ENCODE peak calls at places on chromosomes 12 and 14, in six cellular contexts. One of them, this sample, is unnamed. For H3K4me1 and H3K27me3, the result is how much of the 10 kb centered on the place peaks cover.

GRCh38 chr12:105369014-105369413 is 38.5 kb downstream of the C12orf75 start:
- DNase-seq in HepG2: no peak
- DNase-seq in ovary: no peak
- DNase-seq in GM12878: no peak
- DNase-seq in CD4-positive, CD25-positive, alpha-beta regulatory T cell: no peak
- DNase-seq in Caco-2: no peak
- DNase-seq in this sample: no peak

GRCh38 chr12:111430418-111431353 is 25.0 kb downstream of the SH2B3 start:
- DNase-seq in HepG2: no peak
- DNase-seq in ovary: no peak
- DNase-seq in GM12878: no peak
- DNase-seq in CD4-positive, CD25-positive, alpha-beta regulatory T cell: peak
- DNase-seq in Caco-2: no peak
- DNase-seq in this sample: no peak

GRCh38 chr12:19084547-19084946 is 45.0 kb upstream of the PLEKHA5 start:
- DNase-seq in HepG2: no peak
- DNase-seq in ovary: no peak
- DNase-seq in GM12878: no peak
- DNase-seq in CD4-positive, CD25-positive, alpha-beta regulatory T cell: no peak
- DNase-seq in Caco-2: no peak
- DNase-seq in this sample: no peak

GRCh38 chr12:113080692-113081091 is 24.2 kb downstream of the DTX1 start:
- DNase-seq in HepG2: no peak
- DNase-seq in ovary: no peak
- DNase-seq in GM12878: no peak
- DNase-seq in CD4-positive, CD25-positive, alpha-beta regulatory T cell: no peak
- DNase-seq in Caco-2: no peak
- DNase-seq in this sample: no peak

GRCh38 chr14:37124617-37125016 is 47.8 kb downstream of the SLC25A21 start:
- DNase-seq in HepG2: peak
- DNase-seq in ovary: no peak
- DNase-seq in GM12878: no peak
- DNase-seq in CD4-positive, CD25-positive, alpha-beta regulatory T cell: no peak
- DNase-seq in Caco-2: peak
- DNase-seq in this sample: no peak

GRCh38 chr12:109923481-109924245 is 23.6 kb downstream of the TCHP start:
- DNase-seq in HepG2: no peak
- DNase-seq in ovary: no peak
- DNase-seq in GM12878: no peak
- DNase-seq in CD4-positive, CD25-positive, alpha-beta regulatory T cell: no peak
- DNase-seq in Caco-2: no peak
- DNase-seq in this sample: no peak

GRCh38 chr12:46490635-46491034 is 118.1 kb upstream of the SLC38A2 start:
- DNase-seq in HepG2: no peak
- DNase-seq in ovary: no peak
- DNase-seq in GM12878: no peak
- DNase-seq in CD4-positive, CD25-positive, alpha-beta regulatory T cell: no peak
- DNase-seq in Caco-2: no peak
- DNase-seq in this sample: no peak

GRCh38 chr12:63944586-63945228 is 100.2 kb downstream of the SRGAP1 start:
- DNase-seq in HepG2: peak
- DNase-seq in ovary: no peak
- DNase-seq in GM12878: no peak
- DNase-seq in CD4-positive, CD25-positive, alpha-beta regulatory T cell: no peak
- DNase-seq in Caco-2: no peak
- DNase-seq in this sample: peak

GRCh38 chr12:41014643-41015020 is 173.5 kb upstream of the PDZRN4 start:
- DNase-seq in HepG2: no peak
- DNase-seq in ovary: no peak
- DNase-seq in GM12878: no peak
- DNase-seq in CD4-positive, CD25-positive, alpha-beta regulatory T cell: no peak
- DNase-seq in Caco-2: no peak
- DNase-seq in this sample: no peak

GRCh38 chr14:73829526-73830431 is 21.9 kb upstream of the PTGR2 start:
- DNase-seq in HepG2: peak
- DNase-seq in ovary: no peak
- DNase-seq in GM12878: peak
- DNase-seq in CD4-positive, CD25-positive, alpha-beta regulatory T cell: no peak
- DNase-seq in Caco-2: no peak
- DNase-seq in this sample: peak

GRCh38 chr12:53627919-53628318 is 1.7 kb upstream of the ATF7 start:
- DNase-seq in HepG2: no peak
- DNase-seq in ovary: no peak
- DNase-seq in GM12878: no peak
- DNase-seq in CD4-positive, CD25-positive, alpha-beta regulatory T cell: no peak
- DNase-seq in Caco-2: no peak
- DNase-seq in this sample: no peak

GRCh38 chr12:39294712-39295111 is 148.2 kb downstream of the KIF21A start:
- DNase-seq in HepG2: no peak
- DNase-seq in ovary: no peak
- DNase-seq in GM12878: no peak
- DNase-seq in CD4-positive, CD25-positive, alpha-beta regulatory T cell: no peak
- DNase-seq in Caco-2: no peak
- DNase-seq in this sample: no peak

GRCh38 chr12:4193821-4194220 is 79.7 kb upstream of the CCND2 start:
- DNase-seq in HepG2: no peak
- DNase-seq in ovary: no peak
- DNase-seq in GM12878: no peak
- DNase-seq in CD4-positive, CD25-positive, alpha-beta regulatory T cell: no peak
- DNase-seq in Caco-2: no peak
- DNase-seq in this sample: no peak

GRCh38 chr12:13242926-13243325 is 46.4 kb downstream of the EMP1 start:
- DNase-seq in HepG2: no peak
- DNase-seq in ovary: no peak
- DNase-seq in GM12878: no peak
- DNase-seq in CD4-positive, CD25-positive, alpha-beta regulatory T cell: no peak
- DNase-seq in Caco-2: no peak
- DNase-seq in this sample: no peak

DNA sequence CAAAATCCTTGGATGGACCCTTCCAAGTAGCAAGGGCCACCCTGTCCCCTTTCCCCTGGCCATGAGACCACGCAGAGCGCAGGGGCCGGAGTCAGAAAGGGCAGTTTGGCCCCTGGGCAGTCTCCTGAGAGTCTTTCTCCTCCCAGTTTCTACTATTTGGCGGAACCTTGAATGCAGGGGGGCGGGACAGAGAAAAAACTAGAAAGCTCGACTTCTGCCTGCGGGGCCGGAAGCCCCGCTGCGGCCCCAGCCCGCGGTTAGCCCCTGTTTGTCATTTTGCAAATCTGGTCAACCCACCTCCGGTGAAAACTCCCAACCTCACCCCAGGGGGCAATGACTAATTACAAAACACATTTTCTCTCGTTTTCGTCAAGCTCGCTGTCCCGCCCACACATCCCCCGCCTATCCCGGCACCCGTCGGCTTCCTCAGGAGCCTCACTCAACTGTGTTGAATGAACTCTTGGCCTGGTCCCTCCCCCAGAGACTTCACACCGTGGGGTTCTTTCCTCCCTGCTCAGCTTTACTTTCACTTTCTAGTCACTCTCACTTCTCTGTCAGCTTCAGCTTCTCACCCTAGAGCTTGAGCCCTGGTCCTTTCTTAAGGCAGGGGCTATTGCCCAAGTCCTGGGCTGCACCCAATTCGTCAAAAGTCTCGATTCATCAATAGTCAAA is 66.7 kb downstream of the IRF2BPL start:
- DNase-seq in HepG2: peak
- DNase-seq in ovary: peak
- DNase-seq in GM12878: peak
- DNase-seq in CD4-positive, CD25-positive, alpha-beta regulatory T cell: peak
- DNase-seq in Caco-2: peak
- DNase-seq in this sample: peak
- H3K4me1 ChIP-seq in HepG2: half or more
- H3K4me1 ChIP-seq in ovary: under half
- H3K4me1 ChIP-seq in GM12878: half or more
- H3K4me1 ChIP-seq in CD4-positive, CD25-positive, alpha-beta regulatory T cell: half or more
- H3K4me1 ChIP-seq in Caco-2: under half
- H3K4me1 ChIP-seq in this sample: under half

DNA sequence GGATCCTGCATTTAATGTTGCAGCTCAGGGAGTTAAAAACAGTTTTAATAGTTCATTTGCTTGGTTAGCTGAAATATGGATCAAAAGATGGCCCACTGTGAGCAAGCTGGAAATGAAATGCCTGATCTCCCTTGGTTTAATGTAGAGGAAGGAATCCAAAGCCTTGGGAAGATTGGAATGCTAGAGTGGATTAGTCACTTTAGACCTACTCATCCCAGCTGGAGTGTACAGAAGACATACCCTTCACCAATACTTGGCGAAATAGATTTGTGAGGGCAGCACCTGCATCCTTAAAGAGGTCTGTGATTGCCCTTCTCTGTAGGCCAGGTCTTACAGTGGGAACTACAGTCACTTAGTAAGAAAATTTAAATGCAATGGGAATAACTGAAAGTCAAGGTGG is 58.0 kb upstream of the KRAS start:
- DNase-seq in HepG2: no peak
- DNase-seq in ovary: no peak
- DNase-seq in GM12878: no peak
- DNase-seq in CD4-positive, CD25-positive, alpha-beta regulatory T cell: no peak
- DNase-seq in Caco-2: no peak
- DNase-seq in this sample: no peak
- H3K27me3 ChIP-seq in HepG2: under half
- H3K27me3 ChIP-seq in ovary: under half
- H3K27me3 ChIP-seq in GM12878: under half
- H3K27me3 ChIP-seq in CD4-positive, CD25-positive, alpha-beta regulatory T cell: under half
- H3K27me3 ChIP-seq in Caco-2: under half
- H3K27me3 ChIP-seq in this sample: under half

DNA sequence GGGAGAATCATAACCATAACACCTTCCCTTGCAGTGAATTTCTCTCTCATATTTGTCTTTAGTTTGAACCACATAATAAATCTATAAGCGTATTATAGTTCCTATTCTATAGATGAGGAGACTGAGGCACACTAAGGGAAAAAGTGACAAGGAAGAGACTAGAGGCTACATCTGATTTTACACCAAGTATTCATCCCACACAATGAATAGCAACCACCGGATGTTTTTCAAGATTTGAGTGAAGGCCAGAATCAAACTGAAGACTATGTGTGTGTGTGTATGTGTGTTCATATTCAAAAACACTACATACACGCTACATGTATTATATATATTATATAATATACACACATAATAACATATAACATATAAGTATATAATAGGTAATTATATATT is 4.7 kb downstream of the ASB2 start:
- DNase-seq in HepG2: no peak
- DNase-seq in ovary: no peak
- DNase-seq in GM12878: no peak
- DNase-seq in CD4-positive, CD25-positive, alpha-beta regulatory T cell: no peak
- DNase-seq in Caco-2: no peak
- DNase-seq in this sample: no peak
- H3K4me3 ChIP-seq in HepG2: no peak
- H3K4me3 ChIP-seq in ovary: no peak
- H3K4me3 ChIP-seq in GM12878: no peak
- H3K4me3 ChIP-seq in CD4-positive, CD25-positive, alpha-beta regulatory T cell: peak
- H3K4me3 ChIP-seq in Caco-2: no peak
- H3K4me3 ChIP-seq in this sample: no peak

DNA sequence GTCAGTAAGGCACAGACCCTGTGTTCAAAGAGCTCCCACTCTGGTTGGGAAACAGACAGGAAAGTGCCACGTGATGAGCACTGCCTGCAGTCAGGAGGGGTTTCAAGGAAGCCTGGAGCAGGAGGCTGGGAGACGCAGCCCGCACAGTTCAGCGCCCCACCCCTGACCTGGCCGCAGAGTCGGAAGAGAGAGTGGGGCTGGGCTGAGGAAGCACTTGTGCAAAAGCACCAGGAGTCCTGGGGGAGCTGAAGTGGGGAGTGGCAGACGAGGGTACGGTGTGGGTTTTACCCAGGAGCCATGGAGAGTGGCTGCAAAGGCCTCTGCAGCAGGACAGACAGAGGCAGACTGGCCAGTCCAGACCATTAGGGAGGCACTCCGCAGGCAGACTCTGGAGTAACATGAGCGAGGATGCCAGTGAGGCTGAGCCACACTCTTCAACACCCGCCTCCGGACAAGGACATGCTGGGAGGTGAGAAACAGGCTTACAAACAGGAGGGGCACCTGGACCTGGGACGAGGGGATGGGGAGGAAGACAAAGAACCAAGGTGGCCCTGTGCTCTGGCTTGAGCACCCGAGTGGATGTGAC is 85.7 kb upstream of the GPR68 start:
- DNase-seq in HepG2: no peak
- DNase-seq in ovary: no peak
- DNase-seq in GM12878: no peak
- DNase-seq in CD4-positive, CD25-positive, alpha-beta regulatory T cell: no peak
- DNase-seq in Caco-2: no peak
- DNase-seq in this sample: no peak
- H3K4me1 ChIP-seq in HepG2: under half
- H3K4me1 ChIP-seq in ovary: under half
- H3K4me1 ChIP-seq in GM12878: under half
- H3K4me1 ChIP-seq in CD4-positive, CD25-positive, alpha-beta regulatory T cell: half or more
- H3K4me1 ChIP-seq in Caco-2: under half
- H3K4me1 ChIP-seq in this sample: under half

DNA sequence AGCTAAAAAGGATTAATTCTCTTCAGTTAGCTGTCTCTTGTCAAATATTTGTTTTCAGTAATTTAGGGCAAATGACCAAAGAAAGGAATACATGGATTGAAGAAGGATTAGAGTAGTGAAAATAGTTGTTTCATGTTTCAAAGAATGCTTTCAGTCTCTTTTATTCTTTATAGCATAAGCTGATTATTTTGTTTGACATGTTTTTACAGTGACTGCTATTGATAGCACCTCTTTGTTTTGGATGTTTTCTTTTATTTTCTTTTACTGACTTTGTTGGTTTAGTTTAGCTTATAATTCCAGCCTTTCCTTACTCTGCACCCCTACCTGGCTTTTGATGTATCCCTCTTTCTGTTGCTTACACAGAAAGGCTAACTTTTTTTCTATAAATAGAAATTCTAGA is 29.3 kb upstream of the SGPP1 start:
- DNase-seq in HepG2: no peak
- DNase-seq in ovary: no peak
- DNase-seq in GM12878: no peak
- DNase-seq in CD4-positive, CD25-positive, alpha-beta regulatory T cell: no peak
- DNase-seq in Caco-2: peak
- DNase-seq in this sample: no peak
- H3K27me3 ChIP-seq in HepG2: under half
- H3K27me3 ChIP-seq in ovary: under half
- H3K27me3 ChIP-seq in GM12878: under half
- H3K27me3 ChIP-seq in CD4-positive, CD25-positive, alpha-beta regulatory T cell: under half
- H3K27me3 ChIP-seq in Caco-2: under half
- H3K27me3 ChIP-seq in this sample: under half

GRCh38 chr14:93476305-93476704 is 45.6 kb downstream of the UNC79 start:
- DNase-seq in HepG2: no peak
- DNase-seq in ovary: no peak
- DNase-seq in GM12878: no peak
- DNase-seq in CD4-positive, CD25-positive, alpha-beta regulatory T cell: no peak
- DNase-seq in Caco-2: no peak
- DNase-seq in this sample: no peak
- H3K4me3 ChIP-seq in HepG2: no peak
- H3K4me3 ChIP-seq in ovary: no peak
- H3K4me3 ChIP-seq in GM12878: no peak
- H3K4me3 ChIP-seq in CD4-positive, CD25-positive, alpha-beta regulatory T cell: no peak
- H3K4me3 ChIP-seq in Caco-2: no peak
- H3K4me3 ChIP-seq in this sample: no peak

This sample was measured in small intestine.